ENCODE peak calls at places on chromosomes 3 and 15, in six cellular contexts. Y is T-helper 9 cell, C is islet precursor cell, N is HAP-1, V is IMR-90, H is LoVo. U is an unnamed sample.

GRCh38 chr15:96326551-96327154 is 3.8 kb upstream of the NR2F2 start:
- DNase-seq in Y (no peak), C (peak; percentile 84), N (no peak), V (no peak), H (peak; percentile 54), U (no peak)

GRCh38 chr3:146646251-146646650 is 41.1 kb upstream of the PLSCR5 start:
- DNase-seq in Y (no peak), C (no peak), N (peak; percentile 1), V (no peak), H (no peak), U (no peak)

GRCh38 chr15:51155906-51156305 is 61.2 kb upstream of the TNFAIP8L3 start:
- DNase-seq in Y (no peak), C (no peak), N (no peak), V (no peak), H (no peak), U (no peak)

GRCh38 chr3:157360044-157360443 is 76.6 kb upstream of the PTX3 start:
- DNase-seq in Y (no peak), C (no peak), N (no peak), V (peak; percentile 93), H (peak; percentile 6), U (no peak)

GRCh38 chr3:112974894-112975293 is at the start of gene CD200R1:
- DNase-seq in Y (no peak), C (no peak), N (no peak), V (no peak), H (no peak), U (no peak)

GRCh38 chr15:79629687-79630086 is 197.6 kb downstream of the MINAR1 start:
- DNase-seq in Y (no peak), C (no peak), N (no peak), V (peak; percentile 41), H (no peak), U (no peak)

GRCh38 chr3:121111914-121112612 is 204.1 kb downstream of the STXBP5L start:
- DNase-seq in Y (no peak), C (peak; percentile 70), N (no peak), V (no peak), H (no peak), U (no peak)

GRCh38 chr3:136929984-136930671 is 27.7 kb upstream of the IL20RB start:
- DNase-seq in Y (no peak), C (no peak), N (no peak), V (peak; percentile 44), H (peak; percentile 43), U (no peak)

GRCh38 chr3:37702478-37703154 is 159.1 kb upstream of the CTDSPL start:
- DNase-seq in Y (no peak), C (peak; percentile 30), N (no peak), V (no peak), H (no peak), U (no peak)

GRCh38 chr15:73881539-73882320 is 8.4 kb downstream of the TBC1D21 start:
- DNase-seq in Y (no peak), C (peak; percentile 33), N (no peak), V (no peak), H (no peak), U (no peak)

GRCh38 chr3:87595798-87596197 is 319.4 kb upstream of the POU1F1 start:
- DNase-seq in Y (no peak), C (no peak), N (no peak), V (no peak), H (peak; percentile 5), U (no peak)

GRCh38 chr3:87361271-87361670 is 84.9 kb upstream of the POU1F1 start:
- DNase-seq in Y (no peak), C (no peak), N (no peak), V (no peak), H (no peak), U (no peak)

GRCh38 chr3:71423151-71423906 is 160.2 kb downstream of the FOXP1 start:
- DNase-seq in Y (no peak), C (no peak), N (peak; percentile 29), V (no peak), H (peak; percentile 79), U (peak; percentile 15)

GRCh38 chr3:4722103-4722502 is 229.0 kb downstream of the ITPR1 start:
- DNase-seq in Y (no peak), C (peak; percentile 72), N (no peak), V (peak; percentile 73), H (peak; percentile 47), U (no peak)

GRCh38 chr3:73786346-73786807 is 161.6 kb upstream of the PDZRN3 start:
- DNase-seq in Y (no peak), C (peak; percentile 79), N (no peak), V (peak; percentile 97), H (no peak), U (no peak)

GRCh38 chr3:126543457-126544090 is 15.2 kb downstream of the C3orf22 start:
- DNase-seq in Y (no peak), C (no peak), N (no peak), V (no peak), H (no peak), U (no peak)

GRCh38 chr3:152404976-152405375 is 136.2 kb downstream of the MBNL1 start:
- DNase-seq in Y (no peak), C (no peak), N (no peak), V (no peak), H (no peak), U (no peak)

GRCh38 chr15:35693286-35693685 is 147.3 kb upstream of the DPH6 start:
- DNase-seq in Y (no peak), C (no peak), N (no peak), V (peak; percentile 61), H (no peak), U (no peak)

GRCh38 chr3:196569003-196569516 is 600 bp downstream of the FBXO45 start:
- DNase-seq in Y (peak; percentile 43), C (peak; percentile 73), N (no peak), V (peak; percentile 26), H (peak; percentile 38), U (no peak)

GRCh38 chr3:155766206-155766605 is 21.3 kb upstream of the PLCH1 start:
- DNase-seq in Y (no peak), C (no peak), N (no peak), V (peak; percentile 73), H (no peak), U (no peak)

GRCh38 chr3:126266291-126266840 is 86.0 kb upstream of the ALDH1L1 start:
- DNase-seq in Y (no peak), C (peak; percentile 84), N (no peak), V (peak; percentile 10), H (no peak), U (no peak)

GRCh38 chr3:135516143-135516542 is 449.4 kb upstream of the PPP2R3A start:
- DNase-seq in Y (no peak), C (peak; percentile 78), N (no peak), V (peak; percentile 41), H (no peak), U (no peak)

GRCh38 chr3:170622369-170623159 is 36.7 kb upstream of the SLC7A14 start:
- DNase-seq in Y (no peak), C (peak; percentile 90), N (no peak), V (peak; percentile 99), H (no peak), U (peak; percentile 89)

GRCh38 chr3:109154989-109155388 is 18.5 kb downstream of the C3orf85 start:
- DNase-seq in Y (no peak), C (no peak), N (no peak), V (no peak), H (peak; percentile 15), U (no peak)

GRCh38 chr3:194006-194405 is 2.6 kb upstream of the CHL1 start:
- DNase-seq in Y (no peak), C (no peak), N (no peak), V (no peak), H (no peak), U (no peak)

GRCh38 chr3:187987919-187988318 is 166.0 kb upstream of the LPP start:
- DNase-seq in Y (peak; percentile 42), C (no peak), N (no peak), V (no peak), H (no peak), U (no peak)

GRCh38 chr3:170467560-170467959 is 48.9 kb downstream of the CLDN11 start:
- DNase-seq in Y (no peak), C (no peak), N (no peak), V (no peak), H (no peak), U (no peak)

GRCh38 chr3:130504701-130505100 is 12.3 kb upstream of the COL6A6 start:
- DNase-seq in Y (no peak), C (no peak), N (no peak), V (no peak), H (no peak), U (no peak)